ENCODE peak calls at places on chromosomes 1 and 21, in four cellular contexts. E is neuronal stem cell, M is trophoblast cell, F is H9. C is an unnamed sample.

GRCh38 chr1:156276532-156276931 is 6.1 kb downstream of the SMG5 start:
- DNase-seq in M (peak), F (no peak), E (no peak), C (no peak)

GRCh38 chr1:187091666-187092065 is 262.9 kb downstream of the PLA2G4A start:
- DNase-seq in E (no peak), F (no peak), M (no peak), C (peak)

GRCh38 chr1:1758059-1758621 is 20.1 kb downstream of the NADK start:
- DNase-seq in M (no peak), F (no peak), E (no peak), C (no peak)

GRCh38 chr1:167643471-167643870 is 13.4 kb downstream of the RCSD1 start:
- DNase-seq in M (no peak), F (no peak), E (no peak), C (no peak)

GRCh38 chr1:162029205-162029604 is 5.5 kb upstream of the OLFML2B start:
- DNase-seq in F (no peak), E (no peak), M (no peak), C (no peak)

GRCh38 chr21:44653656-44654575 is 543 bp downstream of the KRTAP12-4 start:
- DNase-seq in M (no peak), F (no peak), E (no peak), C (no peak)

GRCh38 chr1:162838863-162839262 is 22.1 kb downstream of the CCDC190 start:
- DNase-seq in M (no peak), E (no peak), F (no peak), C (no peak)

GRCh38 chr1:240232548-240232947 is 140.9 kb downstream of the FMN2 start:
- DNase-seq in F (no peak), M (no peak), E (no peak), C (peak)

GRCh38 chr1:191140038-191140437 is 662.4 kb upstream of the BRINP3 start:
- DNase-seq in E (no peak), F (no peak), M (no peak), C (no peak)

GRCh38 chr1:16378443-16378842 is 11.4 kb downstream of the SZRD1 start:
- DNase-seq in F (no peak), M (no peak), E (no peak), C (no peak)

GRCh38 chr1:19615438-19615837 is 28.7 kb upstream of the NBL1 start:
- DNase-seq in E (no peak), F (no peak), M (no peak), C (no peak)

GRCh38 chr1:60848583-60849188 is 233.7 kb upstream of the NFIA start:
- DNase-seq in F (no peak), E (peak), M (peak), C (peak)

GRCh38 chr1:227662933-227663332 is 72.2 kb downstream of the JMJD4 start:
- DNase-seq in E (no peak), F (no peak), M (no peak), C (no peak)

GRCh38 chr1:23897083-23897482 is 16.1 kb downstream of the CNR2 start:
- DNase-seq in F (no peak), E (no peak), M (peak), C (no peak)

GRCh38 chr1:210397252-210397651 is 68.5 kb downstream of the HHAT start:
- DNase-seq in E (no peak), M (no peak), F (no peak), C (peak)

GRCh38 chr21:45598666-45599065 is 44.9 kb upstream of the PCBP3 start:
- DNase-seq in E (no peak), M (no peak), F (peak), C (no peak)

GRCh38 chr1:83692524-83693336 is 306.2 kb downstream of the TTLL7 start:
- DNase-seq in F (peak), E (peak), M (peak), C (peak)

GRCh38 chr1:119702384-119702783 is 9.3 kb upstream of the PHGDH start:
- DNase-seq in F (no peak), M (no peak), E (no peak), C (peak)

GRCh38 chr1:246018146-246018545 is 488.9 kb downstream of the SMYD3 start:
- DNase-seq in E (no peak), M (no peak), F (no peak), C (no peak)

GRCh38 chr1:33815061-33815460 is 48.8 kb upstream of the HMGB4 start:
- DNase-seq in F (no peak), M (no peak), E (no peak), C (peak)

GRCh38 chr1:155466996-155467395 is 95.6 kb downstream of the ASH1L start:
- DNase-seq in E (no peak), M (peak), F (no peak), C (peak)

GRCh38 chr1:11013160-11013531 is 692 bp downstream of the TARDBP start:
- DNase-seq in E (no peak), F (no peak), M (no peak), C (peak)

GRCh38 chr1:151343587-151343986 is 3.5 kb downstream of the RFX5 start:
- DNase-seq in F (no peak), M (no peak), E (no peak), C (no peak)

GRCh38 chr1:10936998-10937901 is 75.2 kb upstream of the TARDBP start:
- DNase-seq in E (no peak), F (no peak), M (peak), C (no peak)

GRCh38 chr1:163178628-163179027 is 24.1 kb downstream of the RGS5 start:
- DNase-seq in F (no peak), M (no peak), E (no peak), C (no peak)

GRCh38 chr1:225653463-225654276 is 747 bp upstream of the ENAH start:
- DNase-seq in F (peak), M (peak), E (peak), C (peak)
- H3K23ac ChIP-seq in F (no peak), M (no peak), E (peak), C (peak)

DNA sequence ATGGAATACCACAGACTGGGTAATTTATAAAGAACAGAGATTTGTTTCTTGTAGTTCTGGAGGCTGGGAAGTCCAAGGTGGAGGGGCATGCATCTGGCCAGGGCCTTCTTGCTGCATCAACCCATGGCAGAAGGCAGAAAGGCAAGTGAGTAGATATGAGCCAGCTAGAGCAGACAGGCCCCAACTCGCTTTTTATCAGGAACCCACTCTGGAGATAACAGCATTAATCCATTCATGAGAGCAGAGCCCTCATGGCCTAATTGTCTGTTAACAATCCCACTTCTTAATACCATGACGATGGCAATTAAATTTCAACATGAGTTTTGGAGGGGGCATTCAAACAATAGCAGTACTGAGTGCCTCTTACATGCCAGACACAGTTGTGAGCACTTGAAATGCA is 87.2 kb upstream of the SOX13 start:
- DNase-seq in F (no peak), E (no peak), M (no peak), C (no peak)
- H2AK5ac ChIP-seq in F (no peak), E (no peak), M (peak), C (no peak)

DNA sequence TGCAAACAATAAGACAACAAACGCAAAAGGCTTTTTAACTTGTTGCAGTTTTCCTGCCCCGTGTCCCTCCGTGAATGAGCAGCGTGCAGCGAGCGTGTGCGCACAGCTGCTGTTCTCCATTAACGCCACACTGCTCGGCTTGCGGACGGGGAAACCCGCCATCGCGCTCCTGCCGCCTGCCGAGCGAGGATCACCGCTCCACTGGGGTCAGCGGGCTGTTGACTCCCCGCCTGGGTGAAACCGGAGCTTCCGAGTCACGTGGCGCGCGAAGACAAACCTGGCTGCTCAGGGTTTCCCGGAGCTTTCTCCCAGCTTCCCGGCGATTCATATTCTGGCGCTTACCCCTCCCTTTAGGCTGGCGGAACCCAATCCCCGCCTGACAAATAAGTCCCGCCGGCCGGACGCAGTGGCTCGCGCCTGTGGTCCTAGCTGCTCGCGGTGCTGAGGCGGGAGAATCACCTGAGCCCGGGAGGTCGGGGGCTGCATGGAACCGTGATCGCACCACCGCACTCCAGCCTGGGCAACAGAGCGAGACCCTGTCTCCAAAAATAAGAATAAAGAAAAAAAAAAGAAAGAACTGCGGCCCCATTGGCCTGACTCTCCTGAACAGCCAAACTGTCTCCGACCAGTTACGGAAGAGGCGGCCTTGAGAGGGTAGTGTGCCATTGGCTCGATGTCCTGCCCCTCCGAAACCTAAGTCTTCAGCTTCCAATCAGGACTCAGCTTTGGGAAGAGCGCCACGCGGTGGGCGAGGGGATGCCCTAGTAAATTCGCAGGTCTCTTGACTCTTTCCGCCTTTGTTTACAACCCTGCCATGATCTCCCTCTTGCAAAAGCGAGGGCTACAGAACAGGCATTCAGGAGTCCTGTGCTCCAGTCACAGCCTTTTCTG is at the start of gene CREB3L4:
- DNase-seq in M (peak), F (peak), E (peak), C (peak)
- H4K91ac ChIP-seq in M (peak), F (no peak), E (no peak), C (peak)

GRCh38 chr1:145961425-145962156 is 2.8 kb downstream of the ANKRD34A start:
- DNase-seq in F (no peak), E (no peak), M (peak), C (no peak)
- H3K23ac ChIP-seq in F (no peak), E (peak), M (no peak), C (peak)

GRCh38 chr21:36089946-36090345 is 20.1 kb downstream of the CBR1 start:
- DNase-seq in E (no peak), M (peak), F (no peak), C (no peak)

GRCh38 chr21:36093512-36093911 is 23.7 kb downstream of the CBR1 start:
- DNase-seq in M (no peak), F (no peak), E (no peak), C (no peak)

GRCh38 chr21:36082140-36082742 is 12.4 kb downstream of the CBR1 start:
- DNase-seq in E (no peak), F (no peak), M (no peak), C (peak)

GRCh38 chr21:36092676-36093075 is 22.9 kb downstream of the CBR1 start:
- DNase-seq in E (no peak), M (no peak), F (no peak), C (no peak)

DNA sequence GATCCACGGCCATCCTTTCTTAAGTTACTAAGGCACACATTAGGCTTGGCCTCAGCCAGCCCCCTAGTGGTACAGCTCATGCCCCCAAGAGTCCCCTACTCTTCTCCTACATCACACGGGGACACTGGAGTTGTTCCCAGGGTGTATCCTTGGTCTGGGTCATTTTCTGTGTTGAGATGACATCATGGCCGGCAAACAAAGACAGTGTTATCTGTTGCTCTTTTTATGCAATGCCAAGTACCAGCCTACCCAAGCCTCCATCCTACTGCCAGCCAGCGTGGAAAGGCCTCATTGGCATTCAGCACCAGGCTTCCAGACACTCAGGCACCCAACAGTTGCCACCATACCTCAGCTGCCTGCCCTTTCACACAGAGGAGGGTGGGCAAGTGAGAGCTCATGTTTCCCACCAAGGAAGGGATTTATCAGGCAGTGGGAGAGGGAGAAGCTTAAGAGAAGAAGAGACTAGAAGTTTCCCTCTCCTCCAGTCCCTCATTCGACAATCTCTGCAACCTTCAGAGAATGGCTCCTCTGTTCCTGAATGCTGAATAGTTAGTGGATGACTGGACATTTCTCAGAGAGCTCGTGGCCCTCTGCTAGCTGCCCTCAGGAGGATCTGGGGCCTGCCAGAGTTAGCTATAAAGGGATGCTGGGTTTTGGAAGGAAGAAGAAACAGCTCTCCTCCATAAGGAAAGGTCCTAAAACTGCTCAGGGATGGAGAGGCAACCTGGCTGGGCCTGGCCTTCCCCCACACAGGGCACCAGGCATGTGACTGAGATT is 17.7 kb downstream of the CBR1 start:
- DNase-seq in E (no peak), F (peak), M (peak), C (peak)
- H2AK5ac ChIP-seq in E (no peak), F (no peak), M (no peak), C (no peak)

GRCh38 chr1:234971586-234972297 is 156.9 kb downstream of the TOMM20 start:
- DNase-seq in F (no peak), E (no peak), M (no peak), C (no peak)

GRCh38 chr1:234970731-234971476 is 157.7 kb downstream of the TOMM20 start:
- DNase-seq in M (peak), F (peak), E (no peak), C (peak)

GRCh38 chr1:234973426-234974250 is 155.0 kb downstream of the TOMM20 start:
- DNase-seq in E (no peak), F (no peak), M (no peak), C (no peak)

GRCh38 chr1:234970371-234970730 is 158.3 kb downstream of the TOMM20 start:
- DNase-seq in M (no peak), E (no peak), F (no peak), C (peak)

GRCh38 chr1:234972411-234973191 is 156.0 kb downstream of the TOMM20 start:
- DNase-seq in F (no peak), E (no peak), M (peak), C (no peak)
- H4K91ac ChIP-seq in F (no peak), E (no peak), M (peak), C (peak)

DNA sequence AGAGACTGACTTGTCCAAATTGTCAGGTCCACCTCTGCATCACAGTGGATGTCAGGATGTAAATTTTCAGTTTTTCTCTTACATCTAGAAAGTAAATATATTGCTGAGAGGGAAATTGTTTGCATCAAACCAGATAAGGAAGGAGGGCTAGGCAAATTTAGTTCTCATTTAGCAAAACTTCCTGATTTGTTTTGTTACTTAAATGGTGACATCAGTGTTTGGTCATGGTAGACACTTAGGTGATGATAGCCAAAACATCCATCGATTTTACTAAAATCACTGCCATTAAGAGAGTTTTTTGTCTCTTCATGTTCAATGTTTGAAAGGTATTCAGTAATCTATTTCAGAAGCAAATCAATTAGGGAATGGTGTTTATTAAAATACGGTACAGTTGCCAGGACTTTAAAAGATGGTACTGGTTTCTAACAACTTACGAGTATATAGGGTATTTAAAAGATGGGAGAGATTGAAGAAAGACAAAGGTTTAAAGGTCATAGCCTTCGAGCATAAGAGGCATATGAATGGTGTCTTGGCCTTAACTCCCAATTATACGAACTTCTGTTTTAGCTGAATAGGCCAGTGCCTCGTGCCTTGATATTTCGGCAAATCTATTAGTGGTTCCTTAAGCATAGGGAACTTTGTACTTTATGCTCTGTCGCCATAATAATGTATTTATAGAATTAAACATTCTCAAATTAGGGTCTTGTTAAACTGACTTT is 3.0 kb downstream of the IER5 start:
- DNase-seq in F (no peak), M (peak), E (no peak), C (no peak)
- H3K23ac ChIP-seq in F (no peak), M (no peak), E (no peak), C (peak)

DNA sequence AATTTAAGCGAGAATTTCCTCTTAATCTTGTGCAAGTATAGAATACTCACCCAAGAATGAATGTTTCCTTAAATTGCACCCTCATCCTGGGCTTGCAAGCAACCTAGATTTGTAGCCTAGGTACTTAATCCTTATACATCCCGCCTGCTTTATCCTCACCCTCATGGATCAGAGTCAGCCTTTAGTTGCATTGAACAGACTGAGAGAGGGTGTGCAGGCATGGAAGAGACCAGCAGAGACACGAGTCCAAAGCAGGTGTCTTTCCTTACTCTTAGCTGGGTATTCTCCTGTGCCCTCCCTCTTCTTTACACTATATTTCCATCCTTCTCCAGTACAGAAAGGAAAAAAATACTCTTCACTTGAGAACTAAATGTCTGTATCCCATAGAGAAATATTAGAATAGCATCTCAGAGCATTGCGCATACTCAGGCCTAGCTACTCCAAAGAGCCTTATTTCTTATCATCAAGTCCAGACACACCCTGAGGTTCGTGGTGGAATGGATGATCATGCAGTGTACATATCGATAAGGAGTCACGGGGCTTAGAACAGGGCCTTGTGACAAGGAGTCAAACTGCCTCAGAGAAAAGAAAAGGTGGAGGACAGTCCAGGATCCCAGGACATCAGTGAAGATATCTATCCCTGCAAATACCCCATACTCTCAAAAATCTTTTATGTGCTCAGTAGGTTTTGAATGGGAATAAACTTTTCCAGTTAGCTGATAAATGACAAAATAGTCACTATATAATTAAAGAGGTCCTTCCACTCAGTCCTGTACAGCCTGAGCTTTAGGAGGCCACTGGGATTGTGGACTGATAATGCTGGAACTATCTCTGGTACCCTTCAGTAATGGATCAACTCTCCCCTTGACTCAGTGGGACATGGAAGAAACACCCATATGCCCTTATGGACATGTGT is 297.9 kb downstream of the GRIK1 start:
- DNase-seq in F (no peak), M (no peak), E (no peak), C (no peak)
- H2AK5ac ChIP-seq in F (no peak), M (no peak), E (no peak), C (no peak)

C was measured in IMR-90.